ENCODE peak calls at places on chromosomes 3 and 15, in ten cellular contexts. M, P, V, H, Q, T, R, Y, L and S are unnamed samples.

GRCh38 chr3:66593978-66594377 is 93.2 kb upstream of the LRIG1 start:
- DNase-seq in M (peak), P (no peak), V (peak), H (no peak), Q (peak), T (no peak), R (no peak), Y (no peak), L (peak), S (no peak)

GRCh38 chr3:71998995-71999673 is 214.2 kb upstream of the PROK2 start:
- DNase-seq in M (peak), P (no peak), V (peak), H (peak), Q (no peak), T (no peak), R (no peak), Y (no peak), L (peak), S (no peak)

GRCh38 chr15:100334015-100334414 is 7.8 kb downstream of the ADAMTS17 start:
- DNase-seq in M (no peak), P (no peak), V (no peak), H (no peak), Q (no peak), T (no peak), R (no peak), Y (no peak), L (no peak), S (no peak)

GRCh38 chr3:59726279-59726678 is 676.5 kb upstream of the CFAP20DC start:
- DNase-seq in M (no peak), P (no peak), V (no peak), H (no peak), Q (no peak), T (no peak), R (no peak), Y (no peak), L (no peak), S (no peak)

GRCh38 chr3:180633722-180634121 is 31.8 kb downstream of the TTC14 start:
- DNase-seq in M (no peak), P (no peak), V (no peak), H (no peak), Q (no peak), T (no peak), R (no peak), Y (peak), L (no peak), S (peak)

GRCh38 chr15:52464478-52464877 is 64.2 kb downstream of the MYO5A start:
- DNase-seq in M (no peak), P (peak), V (no peak), H (no peak), Q (no peak), T (no peak), R (no peak), Y (no peak), L (no peak), S (no peak)

GRCh38 chr3:143135150-143135549 is 15.6 kb downstream of the CHST2 start:
- DNase-seq in M (peak), P (no peak), V (peak), H (no peak), Q (no peak), T (no peak), R (no peak), Y (no peak), L (peak), S (peak)

GRCh38 chr3:43296565-43296964 is 10.2 kb downstream of the SNRK start:
- DNase-seq in M (no peak), P (peak), V (no peak), H (no peak), Q (no peak), T (peak), R (no peak), Y (no peak), L (peak), S (no peak)

GRCh38 chr3:140031170-140031569 is 96.2 kb downstream of the CLSTN2 start:
- DNase-seq in M (no peak), P (no peak), V (peak), H (no peak), Q (no peak), T (no peak), R (no peak), Y (no peak), L (no peak), S (no peak)

GRCh38 chr3:161925749-161926360 is 429.2 kb downstream of the OTOL1 start:
- DNase-seq in M (no peak), P (no peak), V (no peak), H (no peak), Q (no peak), T (no peak), R (no peak), Y (no peak), L (no peak), S (no peak)

GRCh38 chr3:107251819-107252218 is 125.4 kb upstream of the CCDC54 start:
- DNase-seq in M (no peak), P (no peak), V (no peak), H (no peak), Q (no peak), T (no peak), R (no peak), Y (no peak), L (no peak), S (no peak)

GRCh38 chr3:189267981-189268613 is 96.3 kb downstream of the TPRG1 start:
- DNase-seq in M (no peak), P (no peak), V (no peak), H (no peak), Q (peak), T (no peak), R (no peak), Y (peak), L (no peak), S (peak)

GRCh38 chr3:196735751-196736150 is 3.9 kb upstream of the PAK2 start:
- DNase-seq in M (no peak), P (no peak), V (no peak), H (no peak), Q (no peak), T (no peak), R (no peak), Y (no peak), L (peak), S (no peak)

GRCh38 chr3:23696842-23697241 is 108.9 kb upstream of the UBE2E1 start:
- DNase-seq in M (no peak), P (no peak), V (no peak), H (no peak), Q (no peak), T (no peak), R (no peak), Y (no peak), L (peak), S (no peak)

GRCh38 chr3:113339616-113340244 is 101.6 kb downstream of the CFAP44 start:
- DNase-seq in M (no peak), P (no peak), V (no peak), H (no peak), Q (no peak), T (no peak), R (no peak), Y (no peak), L (no peak), S (no peak)
- TF ChIP-seq CTCF in M (peak), P (no peak), V (peak), H (no peak), Q (peak), T (no peak), R (no peak), Y (no peak), L (peak), S (no peak)

GRCh38 chr15:84785053-84785452 is 32.1 kb upstream of the ALPK3 start:
- DNase-seq in M (no peak), P (no peak), V (no peak), H (no peak), Q (no peak), T (no peak), R (no peak), Y (no peak), L (no peak), S (no peak)

GRCh38 chr15:84784262-84784661 is 32.9 kb upstream of the ALPK3 start:
- DNase-seq in M (no peak), P (no peak), V (no peak), H (no peak), Q (no peak), T (no peak), R (no peak), Y (no peak), L (no peak), S (no peak)

GRCh38 chr15:84782346-84782745 is 34.0 kb downstream of the ZNF592 start:
- DNase-seq in M (no peak), P (no peak), V (no peak), H (no peak), Q (no peak), T (no peak), R (no peak), Y (no peak), L (no peak), S (no peak)

GRCh38 chr15:84781505-84781904 is 33.1 kb downstream of the ZNF592 start:
- DNase-seq in M (peak), P (no peak), V (no peak), H (no peak), Q (no peak), T (no peak), R (no peak), Y (no peak), L (peak), S (no peak)

GRCh38 chr15:84783493-84784251 is 33.5 kb upstream of the ALPK3 start:
- DNase-seq in M (no peak), P (no peak), V (no peak), H (no peak), Q (no peak), T (no peak), R (no peak), Y (peak), L (no peak), S (no peak)
- TF ChIP-seq CTCF in M (no peak), P (no peak), V (no peak), H (no peak), Q (no peak), T (no peak), R (no peak), Y (no peak), L (no peak), S (no peak)

GRCh38 chr3:21484323-21485154 is 266.5 kb downstream of the ZNF385D start:
- DNase-seq in M (peak), P (peak), V (peak), H (peak), Q (no peak), T (no peak), R (no peak), Y (peak), L (peak), S (peak)
- TF ChIP-seq CTCF in M (peak), P (peak), V (peak), H (peak), Q (no peak), T (no peak), R (no peak), Y (peak), L (peak), S (peak)

GRCh38 chr15:26665950-26666921 is 106.6 kb downstream of the GABRB3 start:
- DNase-seq in M (no peak), P (no peak), V (no peak), H (no peak), Q (no peak), T (no peak), R (no peak), Y (peak), L (no peak), S (no peak)
- TF ChIP-seq CTCF in M (no peak), P (no peak), V (no peak), H (no peak), Q (no peak), T (no peak), R (no peak), Y (peak), L (no peak), S (no peak)

DNA sequence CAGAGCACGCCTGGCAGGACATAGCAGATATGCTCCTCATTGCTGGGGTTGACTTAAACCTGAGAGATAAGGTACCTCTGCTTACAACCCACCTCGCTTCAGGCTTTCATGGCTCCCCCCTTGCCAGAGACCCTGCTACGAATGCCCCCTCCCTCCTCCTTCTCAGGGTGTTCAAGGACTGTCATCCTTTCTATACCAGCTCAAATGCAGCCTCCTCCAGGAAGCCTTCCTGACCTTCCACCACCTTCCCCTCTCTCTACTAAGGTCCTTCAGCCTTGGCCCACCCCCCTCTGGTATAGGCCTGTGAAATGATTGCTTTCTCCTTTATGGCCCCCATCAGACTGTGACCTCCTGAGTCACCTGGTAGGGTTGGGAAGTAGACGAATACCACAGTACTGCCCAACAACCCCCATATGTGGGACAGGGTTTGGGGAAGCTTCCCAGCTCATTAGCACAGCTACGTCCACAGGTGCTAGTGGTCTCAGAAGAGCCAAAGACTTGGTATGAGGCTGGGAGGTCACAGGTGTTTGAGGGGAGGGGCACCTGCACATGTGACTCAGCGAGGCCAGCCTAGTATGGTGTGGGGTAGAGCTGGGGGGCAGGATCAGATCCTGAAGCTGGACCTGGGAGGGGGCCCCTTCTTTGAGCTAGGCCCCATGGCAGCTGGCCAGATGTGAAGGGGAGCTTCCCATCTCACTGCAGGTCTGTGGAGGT is 32.0 kb downstream of the ANKDD1A start:
- DNase-seq in M (no peak), P (no peak), V (no peak), H (no peak), Q (no peak), T (no peak), R (no peak), Y (no peak), L (no peak), S (no peak)
- TF ChIP-seq CTCF in M (no peak), P (no peak), V (no peak), H (no peak), Q (no peak), T (no peak), R (no peak), Y (no peak), L (no peak), S (no peak)